ENCODE peak calls at places on chromosomes 2 and 18, in eight cellular contexts. M is Daoy; J is amygdala; V is GM10248; W is C1 segment of cervical spinal cord; R is activated CD4-positive, alpha-beta T cell treated with anti-CD3 and anti-CD28 coated beads, Interleukin-2, amount 50 U/mL, for 24 hours; G is Karpas-422; D is activated CD4-positive, CD25-positive, alpha-beta regulatory T cell. B is an unnamed sample.

GRCh38 chr2:46970334-46971288 is 55.0 kb upstream of the MCFD2 start:
- DNase-seq in M (peak; percentile 24), J (no peak), V (no peak), W (peak; percentile 24), R (no peak), G (no peak), D (no peak), B (no peak)

GRCh38 chr2:159557437-159558034 is 58.8 kb downstream of the BAZ2B start:
- DNase-seq in M (no peak), J (no peak), V (no peak), W (no peak), R (no peak), G (peak; percentile 51), D (no peak), B (no peak)

GRCh38 chr2:118380915-118381653 is 292.8 kb downstream of the INSIG2 start:
- DNase-seq in M (peak; percentile 6), J (no peak), V (no peak), W (no peak), R (no peak), G (no peak), D (no peak), B (no peak)

GRCh38 chr18:79750980-79751571 is 46.7 kb upstream of the KCNG2 start:
- DNase-seq in M (no peak), J (no peak), V (no peak), W (no peak), R (no peak), G (no peak), D (no peak), B (no peak)

GRCh38 chr2:40740419-40740818 is 288.5 kb upstream of the SLC8A1 start:
- DNase-seq in M (no peak), J (no peak), V (no peak), W (no peak), R (no peak), G (no peak), D (no peak), B (no peak)

GRCh38 chr18:63162271-63163014 is 157.1 kb downstream of the BCL2 start:
- DNase-seq in M (no peak), J (no peak), V (peak; percentile 64), W (no peak), R (peak; percentile 22), G (peak; percentile 95), D (peak; percentile 10), B (no peak)

GRCh38 chr18:35514752-35515459 is 17.1 kb upstream of the INO80C start:
- DNase-seq in M (no peak), J (no peak), V (no peak), W (no peak), R (no peak), G (no peak), D (no peak), B (no peak)

GRCh38 chr18:34548120-34548972 is 161.8 kb upstream of the DTNA start:
- DNase-seq in M (no peak), J (no peak), V (no peak), W (no peak), R (no peak), G (no peak), D (no peak), B (no peak)

GRCh38 chr18:71665131-71665530 is 879.0 kb downstream of the CBLN2 start:
- DNase-seq in M (no peak), J (no peak), V (no peak), W (no peak), R (no peak), G (no peak), D (no peak), B (no peak)

GRCh38 chr2:20620696-20621365 is 30.1 kb downstream of the HS1BP3 start:
- DNase-seq in M (no peak), J (no peak), V (no peak), W (no peak), R (no peak), G (no peak), D (no peak), B (peak; percentile 69)

GRCh38 chr2:179020156-179020750 is 29.7 kb downstream of the CCDC141 start:
- DNase-seq in M (peak; percentile 6), J (no peak), V (peak; percentile 23), W (no peak), R (peak; percentile 24), G (peak; percentile 73), D (peak; percentile 6), B (peak; percentile 78)

GRCh38 chr2:36173760-36174362 is 181.7 kb upstream of the CRIM1 start:
- DNase-seq in M (no peak), J (no peak), V (no peak), W (no peak), R (no peak), G (no peak), D (no peak), B (peak; percentile 54)

GRCh38 chr18:53534695-53535094 is 689.8 kb downstream of the MBD2 start:
- DNase-seq in M (no peak), J (peak; percentile 8), V (no peak), W (peak; percentile 17), R (no peak), G (no peak), D (no peak), B (no peak)

GRCh38 chr2:235859651-235860050 is 308.5 kb downstream of the GBX2 start:
- DNase-seq in M (peak; percentile 22), J (no peak), V (no peak), W (no peak), R (no peak), G (no peak), D (no peak), B (peak; percentile 40)

GRCh38 chr2:50448556-50448955 is 583.4 kb downstream of the NRXN1 start:
- DNase-seq in M (no peak), J (no peak), V (no peak), W (no peak), R (no peak), G (no peak), D (no peak), B (no peak)

GRCh38 chr2:43241558-43241957 is 15.2 kb upstream of the ZFP36L2 start:
- DNase-seq in M (no peak), J (no peak), V (no peak), W (no peak), R (no peak), G (no peak), D (no peak), B (no peak)

GRCh38 chr2:30566675-30567074 is 119.6 kb downstream of the LCLAT1 start:
- DNase-seq in M (no peak), J (no peak), V (no peak), W (no peak), R (no peak), G (no peak), D (no peak), B (no peak)

GRCh38 chr2:157692768-157693167 is 64.1 kb upstream of the ACVR1C start:
- DNase-seq in M (peak; percentile 90), J (no peak), V (no peak), W (no peak), R (no peak), G (no peak), D (no peak), B (peak; percentile 86)

GRCh38 chr2:20781656-20782265 is 41.1 kb downstream of the LDAH start:
- DNase-seq in M (peak; percentile 27), J (no peak), V (no peak), W (no peak), R (no peak), G (peak; percentile 78), D (no peak), B (no peak)

GRCh38 chr2:241272722-241273551 is 42.5 kb downstream of the HDLBP start:
- DNase-seq in M (peak; percentile 71), J (peak; percentile 11), V (peak; percentile 83), W (no peak), R (no peak), G (peak; percentile 72), D (no peak), B (peak; percentile 71)

GRCh38 chr2:163515836-163516235 is 220.0 kb downstream of the FIGN start:
- DNase-seq in M (no peak), J (no peak), V (no peak), W (no peak), R (no peak), G (no peak), D (no peak), B (peak; percentile 69)

GRCh38 chr2:196337618-196337953 is 166.2 kb upstream of the STK17B start:
- DNase-seq in M (no peak), J (no peak), V (no peak), W (no peak), R (no peak), G (no peak), D (no peak), B (no peak)